ENCODE peak calls at places on chromosomes 7 and 10, in seven cellular contexts. A, W, S, Q, C, P and B are unnamed samples.

GRCh38 chr10:48602401-48603135 is 2.3 kb downstream of the ARHGAP22 start:
- DNase-seq in A (no peak), W (no peak), S (peak; percentile 29), Q (no peak), C (no peak), P (no peak), B (no peak)

GRCh38 chr7:135147341-135147898 is 452 bp upstream of the TMEM140 start:
- DNase-seq in A (no peak), W (no peak), S (peak; percentile 37), Q (no peak), C (no peak), P (peak; percentile 2), B (no peak)

GRCh38 chr10:25068152-25069058 is 52.0 kb downstream of the THNSL1 start:
- DNase-seq in A (peak; percentile 78), W (peak; percentile 71), S (peak; percentile 84), Q (peak; percentile 26), C (peak; percentile 44), P (peak; percentile 74), B (no peak)

GRCh38 chr10:97069576-97070362 is 116.0 kb downstream of the SLIT1 start:
- DNase-seq in A (peak; percentile 81), W (no peak), S (no peak), Q (peak; percentile 42), C (no peak), P (peak; percentile 64), B (no peak)

GRCh38 chr7:7681936-7682329 is 36.5 kb downstream of the RPA3 start:
- DNase-seq in A (no peak), W (no peak), S (no peak), Q (no peak), C (no peak), P (no peak), B (no peak)

GRCh38 chr7:50204576-50204975 is 99.9 kb upstream of the IKZF1 start:
- DNase-seq in A (no peak), W (no peak), S (no peak), Q (no peak), C (no peak), P (no peak), B (no peak)

GRCh38 chr10:114703377-114704125 is 45.5 kb upstream of the ABLIM1 start:
- DNase-seq in A (peak; percentile 51), W (no peak), S (peak; percentile 43), Q (no peak), C (no peak), P (no peak), B (no peak)

GRCh38 chr10:78115135-78115853 is 81.6 kb downstream of the RPS24 start:
- DNase-seq in A (no peak), W (no peak), S (no peak), Q (no peak), C (no peak), P (no peak), B (no peak)

GRCh38 chr10:29141761-29142160 is 147.1 kb upstream of the LYZL1 start:
- DNase-seq in A (peak; percentile 93), W (no peak), S (no peak), Q (no peak), C (no peak), P (peak; percentile 50), B (no peak)

GRCh38 chr10:73999703-74000102 is 1.8 kb downstream of the VCL start:
- DNase-seq in A (no peak), W (no peak), S (peak; percentile 59), Q (peak; percentile 32), C (no peak), P (peak; percentile 51), B (no peak)

GRCh38 chr10:119025336-119025735 is 4.2 kb upstream of the NANOS1 start:
- DNase-seq in A (peak; percentile 55), W (no peak), S (peak; percentile 64), Q (peak; percentile 77), C (no peak), P (peak; percentile 8), B (no peak)

GRCh38 chr7:35349001-35349400 is 95.1 kb upstream of the TBX20 start:
- DNase-seq in A (no peak), W (no peak), S (no peak), Q (no peak), C (no peak), P (no peak), B (no peak)

GRCh38 chr10:61669849-61670248 is 7.1 kb downstream of the CABCOCO1 start:
- DNase-seq in A (no peak), W (no peak), S (no peak), Q (no peak), C (no peak), P (no peak), B (no peak)

GRCh38 chr7:3333861-3334260 is 32.8 kb downstream of the SDK1 start:
- DNase-seq in A (no peak), W (no peak), S (no peak), Q (no peak), C (no peak), P (no peak), B (no peak)

GRCh38 chr10:73414230-73414981 is 548 bp upstream of the ANXA7 start:
- DNase-seq in A (no peak), W (no peak), S (no peak), Q (no peak), C (no peak), P (peak; percentile 26), B (no peak)

GRCh38 chr7:34091330-34091917 is 186.1 kb downstream of the BMPER start:
- DNase-seq in A (peak; percentile 62), W (peak; percentile 37), S (peak; percentile 69), Q (peak; percentile 43), C (no peak), P (peak; percentile 90), B (peak; percentile 29)

GRCh38 chr10:131760416-131761166 is 140.2 kb upstream of the PPP2R2D start:
- DNase-seq in A (peak; percentile 88), W (peak; percentile 55), S (no peak), Q (no peak), C (no peak), P (no peak), B (peak; percentile 38)

GRCh38 chr7:106542550-106543220 is 118.3 kb downstream of the CCDC71L start:
- DNase-seq in A (peak; percentile 94), W (peak; percentile 71), S (peak; percentile 89), Q (peak; percentile 86), C (peak; percentile 38), P (peak; percentile 84), B (peak; percentile 6)

GRCh38 chr10:335151-335800 is 200.0 kb downstream of the ZMYND11 start:
- DNase-seq in A (no peak), W (no peak), S (peak; percentile 44), Q (peak; percentile 19), C (no peak), P (no peak), B (no peak)

GRCh38 chr7:374706-375490 is 84.9 kb downstream of the FOXL3 start:
- DNase-seq in A (no peak), W (peak; percentile 22), S (no peak), Q (no peak), C (no peak), P (no peak), B (no peak)

GRCh38 chr7:375491-375821 is 85.5 kb downstream of the FOXL3 start:
- DNase-seq in A (no peak), W (peak; percentile 27), S (no peak), Q (no peak), C (no peak), P (no peak), B (no peak)

GRCh38 chr7:377069-378040 is 87.4 kb downstream of the FOXL3 start:
- DNase-seq in A (no peak), W (peak; percentile 34), S (no peak), Q (no peak), C (no peak), P (no peak), B (no peak)

GRCh38 chr7:375901-376305 is 85.9 kb downstream of the FOXL3 start:
- DNase-seq in A (no peak), W (peak; percentile 26), S (no peak), Q (no peak), C (no peak), P (no peak), B (no peak)

GRCh38 chr7:376306-376969 is 86.5 kb downstream of the FOXL3 start:
- DNase-seq in A (no peak), W (peak; percentile 31), S (no peak), Q (no peak), C (no peak), P (no peak), B (no peak)
- H2BK120ac ChIP-seq in A (no peak overlapping the region), W (no peak overlapping the region), S (no peak overlapping the region), Q (no peak overlapping the region), C (no peak overlapping the region), P (no peak overlapping the region), B (no peak overlapping the region)

GRCh38 chr7:157059534-157059933 is 49.1 kb upstream of the MNX1 start:
- DNase-seq in A (no peak), W (no peak), S (no peak), Q (no peak), C (no peak), P (no peak), B (no peak)

GRCh38 chr7:157056246-157056645 is 45.8 kb upstream of the MNX1 start:
- DNase-seq in A (peak; percentile 9), W (no peak), S (no peak), Q (no peak), C (no peak), P (no peak), B (no peak)

GRCh38 chr7:157056957-157057902 is 46.8 kb upstream of the MNX1 start:
- DNase-seq in A (no peak), W (no peak), S (no peak), Q (no peak), C (no peak), P (no peak), B (no peak)

GRCh38 chr7:157058701-157059100 is 48.2 kb upstream of the MNX1 start:
- DNase-seq in A (no peak), W (no peak), S (no peak), Q (no peak), C (no peak), P (no peak), B (no peak)

DNA sequence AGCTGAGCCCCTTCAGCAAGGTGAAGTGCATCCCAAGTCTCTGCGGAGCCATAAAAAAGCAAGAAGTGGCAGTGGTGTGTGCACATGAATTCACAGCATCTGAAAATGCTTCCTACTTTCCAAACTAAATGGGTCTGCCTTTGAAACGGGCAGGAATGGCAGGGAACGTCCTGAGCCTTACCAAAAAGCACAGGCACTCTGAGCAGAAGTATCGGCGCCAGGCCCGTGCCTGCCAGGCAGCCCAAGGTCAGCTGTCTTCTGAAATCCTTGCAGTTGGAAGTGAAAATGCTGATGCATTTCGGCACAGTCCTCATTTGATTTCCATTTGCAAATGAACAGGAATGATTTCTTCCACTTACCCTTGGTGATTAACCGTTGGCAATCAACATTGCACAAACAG is 47.6 kb upstream of the MNX1 start:
- DNase-seq in A (no peak), W (no peak), S (no peak), Q (no peak), C (no peak), P (no peak), B (no peak)
- H2BK120ac ChIP-seq in A (no peak overlapping the region), W (no peak overlapping the region), S (no peak overlapping the region), Q (no peak overlapping the region), C (no peak overlapping the region), P (no peak overlapping the region), B (no peak overlapping the region)

GRCh38 chr10:5538892-5539651 is 14.3 kb downstream of the CALML3 start:
- DNase-seq in A (no peak), W (no peak), S (no peak), Q (peak; percentile 58), C (no peak), P (peak; percentile 26), B (no peak)
- H2BK120ac ChIP-seq in A (no peak overlapping the region), W (no peak overlapping the region), S (peak overlapping the region; percentile 71), Q (peak overlapping the region; percentile 21), C (no peak overlapping the region), P (peak overlapping the region; percentile 99), B (no peak overlapping the region)

DNA sequence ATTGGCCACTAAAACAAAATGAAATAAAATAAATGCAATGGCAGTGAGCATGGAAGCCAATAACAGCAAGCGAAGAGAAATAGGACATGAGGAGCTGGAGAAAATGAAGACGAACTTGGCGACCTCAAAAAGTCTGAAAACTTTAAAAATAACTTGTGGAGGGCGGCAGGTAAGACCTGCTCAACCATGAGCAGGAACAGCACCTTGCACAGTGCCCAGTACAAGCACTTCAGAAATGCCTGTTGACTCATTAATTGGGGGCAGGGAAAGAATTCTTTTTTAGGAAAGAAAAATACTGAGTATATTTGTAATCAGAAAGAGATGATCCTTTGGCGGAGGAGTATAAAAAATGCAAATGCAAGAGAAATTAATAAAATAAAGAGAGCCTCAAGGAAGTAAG is 78.0 kb downstream of the XPNPEP1 start:
- DNase-seq in A (no peak), W (no peak), S (no peak), Q (no peak), C (no peak), P (no peak), B (no peak)
- H2BK120ac ChIP-seq in A (no peak overlapping the region), W (no peak overlapping the region), S (no peak overlapping the region), Q (no peak overlapping the region), C (no peak overlapping the region), P (no peak overlapping the region), B (no peak overlapping the region)